ENCODE peak calls at places on chromosomes 4 and X, in ten cellular contexts. S is endothelial cell, K is NCI-H1930, P is chondrocyte, Y is upper lobe of left lung, Q is body of pancreas, L is PC-3, G is posterior cingulate gyrus, R is NCI-H1092, E is AML-193. H is an unnamed sample.

GRCh38 chrX:108028854-108029253 is 16.0 kb upstream of the VSIG1 start:
- DNase-seq in S (no peak), K (no peak), P (no peak), Y (no peak), Q (no peak), L (peak), G (no peak), R (no peak), E (no peak), H (no peak)

GRCh38 chr4:158170691-158171455 is 2.0 kb downstream of the GASK1B start:
- DNase-seq in S (no peak), K (no peak), P (peak), Y (peak), Q (peak), L (peak), G (peak), R (no peak), E (no peak), H (no peak)

GRCh38 chrX:131084145-131084544 is 26.0 kb downstream of the ARHGAP36 start:
- DNase-seq in S (no peak), K (no peak), P (no peak), Y (no peak), Q (no peak), L (no peak), G (no peak), R (no peak), E (no peak), H (no peak)

GRCh38 chrX:153724252-153725038 is at the start of the genes ABCD1 and BCAP31:
- DNase-seq in S (peak), K (peak), P (no peak), Y (peak), Q (peak), L (peak), G (peak), R (peak), E (peak), H (peak)

GRCh38 chr4:102868153-102868781 is 525 bp upstream of the CISD2 start:
- DNase-seq in S (peak), K (no peak), P (no peak), Y (peak), Q (peak), L (no peak), G (no peak), R (peak), E (no peak), H (no peak)

GRCh38 chr4:15015170-15015569 is 12.9 kb downstream of the CPEB2 start:
- DNase-seq in S (no peak), K (no peak), P (no peak), Y (no peak), Q (no peak), L (no peak), G (no peak), R (no peak), E (no peak), H (no peak)

GRCh38 chr4:155062948-155063347 is 145.5 kb upstream of the NPY2R start:
- DNase-seq in S (no peak), K (no peak), P (no peak), Y (no peak), Q (no peak), L (no peak), G (no peak), R (no peak), E (no peak), H (peak)

GRCh38 chr4:150525321-150525868 is 56.6 kb upstream of the MAB21L2 start:
- DNase-seq in S (no peak), K (no peak), P (no peak), Y (no peak), Q (no peak), L (peak), G (no peak), R (no peak), E (no peak), H (no peak)

GRCh38 chr4:91319869-91320268 is 983.9 kb upstream of the GRID2 start:
- DNase-seq in S (no peak), K (peak), P (no peak), Y (no peak), Q (no peak), L (no peak), G (no peak), R (no peak), E (no peak), H (no peak)

GRCh38 chr4:111989817-111990216 is 155.4 kb upstream of the FAM241A start:
- DNase-seq in S (no peak), K (no peak), P (no peak), Y (no peak), Q (no peak), L (no peak), G (no peak), R (no peak), E (no peak), H (no peak)

GRCh38 chr4:83252782-83253405 is 31.7 kb downstream of the COQ2 start:
- DNase-seq in S (peak), K (no peak), P (no peak), Y (no peak), Q (peak), L (peak), G (no peak), R (peak), E (peak), H (peak)

GRCh38 chr4:16001484-16001858 is 38.5 kb upstream of the FGFBP2 start:
- DNase-seq in S (peak), K (peak), P (no peak), Y (no peak), Q (peak), L (peak), G (peak), R (peak), E (peak), H (peak)

GRCh38 chr4:19735012-19735411 is 516.7 kb upstream of the SLIT2 start:
- DNase-seq in S (no peak), K (no peak), P (no peak), Y (no peak), Q (no peak), L (no peak), G (no peak), R (no peak), E (no peak), H (no peak)

GRCh38 chr4:168421671-168422070 is 58.6 kb downstream of the DDX60L start:
- DNase-seq in S (peak), K (no peak), P (no peak), Y (no peak), Q (no peak), L (peak), G (no peak), R (no peak), E (no peak), H (peak)

GRCh38 chr4:133624744-133625143 is 475.6 kb downstream of the PCDH10 start:
- DNase-seq in S (no peak), K (no peak), P (no peak), Y (no peak), Q (no peak), L (no peak), G (no peak), R (no peak), E (no peak), H (no peak)

GRCh38 chrX:11381464-11381863 is 88.3 kb downstream of the AMELX start:
- DNase-seq in S (peak), K (no peak), P (no peak), Y (no peak), Q (peak), L (peak), G (no peak), R (peak), E (peak), H (no peak)

GRCh38 chr4:184968784-184969201 is 49.5 kb upstream of the HELT start:
- DNase-seq in S (no peak), K (no peak), P (no peak), Y (no peak), Q (peak), L (peak), G (no peak), R (no peak), E (no peak), H (peak)

GRCh38 chr4:47704693-47705325 is 133.1 kb downstream of the CORIN start:
- DNase-seq in S (peak), K (no peak), P (no peak), Y (no peak), Q (peak), L (peak), G (peak), R (peak), E (peak), H (peak)

GRCh38 chr4:173520921-173521473 is 9.0 kb downstream of the HAND2 start:
- DNase-seq in S (no peak), K (no peak), P (no peak), Y (no peak), Q (no peak), L (no peak), G (no peak), R (no peak), E (no peak), H (no peak)

GRCh38 chr4:184617611-184618196 is 31.5 kb downstream of the CASP3 start:
- DNase-seq in S (no peak), K (no peak), P (no peak), Y (peak), Q (no peak), L (no peak), G (no peak), R (no peak), E (no peak), H (peak)